ENCODE peak calls at places on chromosome 22, in four cellular contexts. R is AG09319, C is cardiac muscle cell, L is AG09309. T is an unnamed sample.

GRCh38 chr22:31241200-31241599 is 29.1 kb downstream of the LIMK2 start:
- DNase-seq in R (no peak), C (no peak), L (no peak), T (no peak)

GRCh38 chr22:34966980-34967379 is 99.0 kb upstream of the ISX start:
- DNase-seq in L (no peak), R (no peak), C (no peak), T (no peak)

GRCh38 chr22:48842583-48842945 is 985.1 kb downstream of the BRD1 start:
- DNase-seq in R (no peak), C (no peak), L (no peak), T (no peak)

GRCh38 chr22:30430933-30431332 is 5.4 kb downstream of the MTFP1 start:
- DNase-seq in C (no peak), R (no peak), L (no peak), T (no peak)

GRCh38 chr22:17787159-17788022 is 13.1 kb upstream of the BID start:
- DNase-seq in L (no peak), C (no peak), R (no peak), T (no peak)

GRCh38 chr22:33658775-33659174 is 261.5 kb downstream of the LARGE1 start:
- DNase-seq in L (peak; percentile 8), R (no peak), C (no peak), T (no peak)

GRCh38 chr22:30694638-30695350 is at the start of gene OSBP2:
- DNase-seq in C (peak; percentile 77), L (no peak), R (no peak), T (peak; percentile 48)

GRCh38 chr22:47194476-47195155 is 432.2 kb downstream of the TBC1D22A start:
- DNase-seq in R (no peak), C (no peak), L (no peak), T (no peak)

GRCh38 chr22:50078761-50079160 is 6.5 kb downstream of the MLC1 start:
- DNase-seq in R (no peak), L (no peak), C (no peak), T (no peak)

GRCh38 chr22:21951931-21952465 is 650 bp downstream of the PPM1F start:
- DNase-seq in C (peak; percentile 66), L (no peak), R (no peak), T (peak; percentile 32)

GRCh38 chr22:39290724-39291161 is 28.7 kb downstream of the RPL3 start:
- DNase-seq in C (peak; percentile 38), R (no peak), L (no peak), T (no peak)

GRCh38 chr22:39220897-39221850 is 23.6 kb downstream of the PDGFB start:
- DNase-seq in L (peak; percentile 33), C (no peak), R (no peak), T (no peak)

GRCh38 chr22:38554281-38554680 is 15.7 kb downstream of the DMC1 start:
- DNase-seq in R (peak; percentile 67), C (no peak), L (peak; percentile 75), T (no peak)

GRCh38 chr22:39522567-39523300 is 2.4 kb downstream of the ATF4 start:
- DNase-seq in L (peak; percentile 31), R (no peak), C (peak; percentile 51), T (no peak)

GRCh38 chr22:31577711-31578110 is 81.4 kb downstream of the SFI1 start:
- DNase-seq in C (no peak), L (no peak), R (no peak), T (no peak)

GRCh38 chr22:22364207-22364606 is 119.6 kb downstream of the VPREB1 start:
- DNase-seq in R (no peak), C (no peak), L (no peak), T (no peak)

GRCh38 chr22:24601217-24602104 is 1.5 kb upstream of the GGT1 start:
- DNase-seq in C (no peak), R (no peak), L (no peak), T (no peak)

GRCh38 chr22:48785792-48786678 is 1041.6 kb downstream of the BRD1 start:
- DNase-seq in L (no peak), R (no peak), C (no peak), T (no peak)

GRCh38 chr22:22721681-22722309 is 77.4 kb downstream of the GGTLC2 start:
- DNase-seq in C (no peak), R (no peak), L (no peak), T (no peak)

GRCh38 chr22:46525681-46526483 is 11.5 kb downstream of the CELSR1 start:
- DNase-seq in R (no peak), L (no peak), C (no peak), T (no peak)

GRCh38 chr22:28450109-28450508 is 229.5 kb downstream of the TTC28 start:
- DNase-seq in C (no peak), R (no peak), L (no peak), T (no peak)

GRCh38 chr22:45072322-45072903 is 62.6 kb upstream of the PHF21B start:
- DNase-seq in L (no peak), C (no peak), R (no peak), T (no peak)

GRCh38 chr22:50325444-50326224 is 1.2 kb downstream of the DENND6B start:
- DNase-seq in R (no peak), C (no peak), L (no peak), T (no peak)

GRCh38 chr22:36385491-36386350 is 2.0 kb downstream of the MYH9 start:
- DNase-seq in L (no peak), C (no peak), R (no peak), T (no peak)

GRCh38 chr22:39212721-39213376 is 31.9 kb downstream of the PDGFB start:
- DNase-seq in C (no peak), R (no peak), L (no peak), T (no peak)

GRCh38 chr22:22076937-22077703 is 94.5 kb upstream of the TOP3B start:
- DNase-seq in C (no peak), L (no peak), R (no peak), T (no peak)

GRCh38 chr22:25192406-25192805 is 7.3 kb upstream of the CRYBB3 start:
- DNase-seq in C (no peak), R (no peak), L (no peak), T (no peak)

GRCh38 chr22:27715078-27715477 is 86.5 kb downstream of the MN1 start:
- DNase-seq in C (no peak), R (no peak), L (no peak), T (no peak)

GRCh38 chr22:24592144-24592845 is 578 bp downstream of the LRRC75B start:
- DNase-seq in C (no peak), R (no peak), L (no peak), T (peak; percentile 29)

GRCh38 chr22:40654522-40655167 is 18.1 kb upstream of the MRTFA start:
- DNase-seq in L (peak; percentile 39), C (no peak), R (peak; percentile 49), T (no peak)

GRCh38 chr22:30474683-30475424 is 3.0 kb upstream of the SEC14L3 start:
- DNase-seq in C (no peak), L (no peak), R (no peak), T (no peak)

GRCh38 chr22:27345681-27346080 is 455.9 kb downstream of the MN1 start:
- DNase-seq in L (no peak), R (no peak), C (peak; percentile 78), T (no peak)

GRCh38 chr22:25167834-25168601 is 31.6 kb upstream of the CRYBB3 start:
- DNase-seq in L (no peak), C (no peak), R (no peak), T (no peak)

GRCh38 chr22:41874090-41874489 is 40.8 kb downstream of the SHISA8 start:
- DNase-seq in R (no peak), C (no peak), L (no peak), T (no peak)

GRCh38 chr22:41876675-41877074 is 38.2 kb downstream of the SHISA8 start:
- DNase-seq in R (no peak), L (no peak), C (no peak), T (no peak)

GRCh38 chr22:41875531-41876242 is 39.2 kb downstream of the SHISA8 start:
- DNase-seq in L (no peak), C (no peak), R (no peak), T (no peak)

GRCh38 chr22:41873391-41873790 is 40.5 kb downstream of the SREBF2 start:
- DNase-seq in R (no peak), L (no peak), C (no peak), T (no peak)

DNA sequence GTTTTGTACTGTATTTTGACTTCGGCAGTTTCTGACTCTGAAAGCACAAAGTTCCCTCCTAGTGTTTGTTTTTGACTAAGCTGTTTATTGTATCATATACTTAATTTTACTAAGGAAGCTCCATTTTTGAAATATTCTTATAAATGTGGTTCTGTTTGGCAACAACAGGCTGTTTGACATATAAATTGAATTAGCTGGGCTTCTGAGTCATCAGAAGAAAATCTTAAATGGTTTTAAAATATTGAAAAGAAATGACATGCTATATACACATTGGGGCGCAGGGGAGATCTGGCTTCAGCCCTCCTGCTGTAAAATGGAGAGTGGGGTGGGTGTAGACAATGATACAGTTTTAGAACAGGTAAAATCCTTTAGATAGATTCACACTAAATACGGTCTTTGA is 38.6 kb downstream of the SHISA8 start:
- DNase-seq in R (no peak), C (no peak), L (no peak), T (no peak)
- TF ChIP-seq CTCF in R (no peak), C (no peak), L (no peak), T (no peak)

DNA sequence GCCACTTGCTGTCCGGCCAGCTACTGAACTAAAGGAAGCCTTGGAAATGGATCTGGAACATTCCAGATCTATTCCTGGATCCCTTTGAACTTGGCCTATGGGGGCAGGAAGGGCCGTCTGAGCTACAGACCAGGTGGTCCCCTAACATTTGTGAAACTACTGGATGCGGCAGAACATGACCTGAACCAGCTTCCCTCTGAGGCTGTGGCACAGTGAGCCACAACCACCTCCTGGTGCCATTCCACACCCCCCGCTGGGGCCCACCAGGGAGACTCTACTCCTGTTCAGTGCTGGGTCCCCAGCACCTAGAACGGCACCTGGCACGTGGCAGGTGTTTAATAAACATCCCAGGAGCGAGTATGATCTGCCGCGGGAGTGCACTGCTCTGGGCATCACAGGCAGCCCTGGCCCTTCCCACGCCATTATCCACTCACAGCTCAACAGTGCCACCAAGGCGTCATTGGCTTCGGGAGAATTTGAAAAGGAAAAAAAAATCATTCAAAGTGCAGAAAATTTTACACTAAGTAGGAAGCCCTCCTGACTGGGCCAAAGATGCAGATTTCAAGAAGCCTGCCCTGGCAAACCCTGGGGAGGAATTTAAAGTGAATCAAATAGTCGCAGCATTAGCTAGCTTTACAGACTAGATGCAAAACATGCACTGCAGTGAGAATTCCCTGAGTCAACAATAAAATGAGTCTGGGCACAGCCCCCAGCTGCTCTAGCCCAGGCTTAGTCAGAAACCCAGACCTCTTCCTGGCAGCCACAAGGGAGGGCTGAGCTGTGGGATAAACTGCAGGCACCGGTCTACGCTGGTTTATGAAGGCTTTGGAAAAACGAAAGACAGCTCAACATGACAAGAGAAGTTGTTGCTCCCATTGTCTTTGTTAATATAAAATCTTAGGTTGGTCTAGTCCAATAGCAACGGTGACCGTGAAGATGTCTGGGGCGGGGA is 14.3 kb upstream of the EFCAB6 start:
- DNase-seq in L (peak; percentile 39), R (no peak), C (no peak), T (no peak)
- TF ChIP-seq CTCF in L (peak; percentile 56), R (peak; percentile 56), C (peak; percentile 36), T (no peak)

GRCh38 chr22:20128902-20129746 is 2.5 kb upstream of the ZDHHC8 start:
- DNase-seq in L (no peak), C (peak; percentile 13), R (no peak), T (peak; percentile 41)
- TF ChIP-seq CTCF in L (peak; percentile 61), C (peak; percentile 47), R (peak; percentile 22), T (peak; percentile 51)

GRCh38 chr22:26197427-26197826 is 28.2 kb downstream of the SEZ6L start:
- DNase-seq in R (no peak), L (no peak), C (no peak), T (no peak)
- TF ChIP-seq CTCF in R (no peak), L (no peak), C (no peak), T (no peak)

GRCh38 chr22:19270873-19271272 is 20.6 kb downstream of the CLTCL1 start:
- DNase-seq in L (no peak), C (no peak), R (no peak), T (no peak)
- TF ChIP-seq CTCF in L (no peak), C (no peak), R (no peak), T (no peak)

T was measured in neural crest cell.